ENCODE peak calls at places on chromosomes 1 and 21, in nine cellular contexts. One of them, this sample, is unnamed.

GRCh38 chr21:44817914-44818635 is at the start of gene SUMO3:
- DNase-seq in lower leg skin: peak; percentile 75
- DNase-seq in IMR-90: peak; percentile 76
- DNase-seq in heart right ventricle: peak; percentile 78
- DNase-seq in adrenal gland: peak; percentile 74
- DNase-seq in psoas muscle: peak; percentile 86
- DNase-seq in lung: peak; percentile 72
- DNase-seq in prostate gland: peak; percentile 72
- DNase-seq in heart left ventricle: peak; percentile 93
- DNase-seq in this sample: peak; percentile 72

GRCh38 chr1:25169610-25170009 is 62.7 kb downstream of the SYF2 start:
- DNase-seq in lower leg skin: no peak
- DNase-seq in IMR-90: no peak
- DNase-seq in heart right ventricle: no peak
- DNase-seq in adrenal gland: no peak
- DNase-seq in psoas muscle: no peak
- DNase-seq in lung: no peak
- DNase-seq in prostate gland: no peak
- DNase-seq in heart left ventricle: no peak
- DNase-seq in this sample: no peak

GRCh38 chr1:42484382-42484781 is 21.3 kb downstream of the CCDC30 start:
- DNase-seq in lower leg skin: no peak
- DNase-seq in IMR-90: peak; percentile 95
- DNase-seq in heart right ventricle: peak; percentile 16
- DNase-seq in adrenal gland: no peak
- DNase-seq in psoas muscle: no peak
- DNase-seq in lung: no peak
- DNase-seq in prostate gland: no peak
- DNase-seq in heart left ventricle: no peak
- DNase-seq in this sample: peak; percentile 88

GRCh38 chr1:107532318-107532717 is 391.5 kb downstream of the NTNG1 start:
- DNase-seq in lower leg skin: no peak
- DNase-seq in IMR-90: no peak
- DNase-seq in heart right ventricle: no peak
- DNase-seq in adrenal gland: no peak
- DNase-seq in psoas muscle: no peak
- DNase-seq in lung: no peak
- DNase-seq in prostate gland: no peak
- DNase-seq in heart left ventricle: no peak
- DNase-seq in this sample: no peak

GRCh38 chr21:32492376-32492775 is 79.9 kb downstream of the EVA1C start:
- DNase-seq in lower leg skin: no peak
- DNase-seq in IMR-90: no peak
- DNase-seq in heart right ventricle: no peak
- DNase-seq in adrenal gland: no peak
- DNase-seq in psoas muscle: no peak
- DNase-seq in lung: no peak
- DNase-seq in prostate gland: no peak
- DNase-seq in heart left ventricle: no peak
- DNase-seq in this sample: no peak

GRCh38 chr1:58157281-58157680 is 389.2 kb downstream of the OMA1 start:
- DNase-seq in lower leg skin: no peak
- DNase-seq in IMR-90: no peak
- DNase-seq in heart right ventricle: no peak
- DNase-seq in adrenal gland: no peak
- DNase-seq in psoas muscle: no peak
- DNase-seq in lung: no peak
- DNase-seq in prostate gland: no peak
- DNase-seq in heart left ventricle: no peak
- DNase-seq in this sample: no peak

GRCh38 chr1:207316141-207316540 is 5.3 kb upstream of the CD55 start:
- DNase-seq in lower leg skin: no peak
- DNase-seq in IMR-90: no peak
- DNase-seq in heart right ventricle: no peak
- DNase-seq in adrenal gland: no peak
- DNase-seq in psoas muscle: no peak
- DNase-seq in lung: peak; percentile 47
- DNase-seq in prostate gland: peak; percentile 59
- DNase-seq in heart left ventricle: no peak
- DNase-seq in this sample: no peak

GRCh38 chr21:32426066-32426465 is 13.6 kb downstream of the EVA1C start:
- DNase-seq in lower leg skin: no peak
- DNase-seq in IMR-90: no peak
- DNase-seq in heart right ventricle: no peak
- DNase-seq in adrenal gland: no peak
- DNase-seq in psoas muscle: no peak
- DNase-seq in lung: no peak
- DNase-seq in prostate gland: peak; percentile 24
- DNase-seq in heart left ventricle: no peak
- DNase-seq in this sample: no peak

GRCh38 chr1:56755911-56756310 is 63.3 kb downstream of the FYB2 start:
- DNase-seq in lower leg skin: no peak
- DNase-seq in IMR-90: no peak
- DNase-seq in heart right ventricle: no peak
- DNase-seq in adrenal gland: no peak
- DNase-seq in psoas muscle: no peak
- DNase-seq in lung: no peak
- DNase-seq in prostate gland: no peak
- DNase-seq in heart left ventricle: no peak
- DNase-seq in this sample: no peak

GRCh38 chr1:56754713-56755505 is 64.3 kb downstream of the FYB2 start:
- DNase-seq in lower leg skin: no peak
- DNase-seq in IMR-90: no peak
- DNase-seq in heart right ventricle: no peak
- DNase-seq in adrenal gland: no peak
- DNase-seq in psoas muscle: no peak
- DNase-seq in lung: no peak
- DNase-seq in prostate gland: no peak
- DNase-seq in heart left ventricle: no peak
- DNase-seq in this sample: no peak

DNA sequence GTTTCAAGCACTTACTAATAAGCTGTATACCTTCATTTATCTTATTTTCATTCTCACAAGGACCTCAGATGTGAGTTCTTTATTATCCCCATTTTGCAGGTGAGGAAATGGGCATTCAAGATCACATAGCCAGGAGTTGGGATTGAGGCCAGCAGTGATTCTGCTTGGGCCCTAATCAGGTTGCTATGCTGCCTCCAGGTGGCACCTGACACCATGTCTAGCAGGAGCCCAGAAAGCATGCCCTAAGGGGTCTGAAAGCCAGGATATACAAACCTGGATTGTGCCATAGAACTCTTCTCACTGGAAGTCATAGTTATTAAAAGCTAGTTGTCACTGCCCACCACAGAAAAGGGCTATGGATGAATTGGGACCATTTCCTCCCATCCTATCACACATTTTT is 61.1 kb downstream of the FYB2 start:
- DNase-seq in lower leg skin: no peak
- DNase-seq in IMR-90: no peak
- DNase-seq in heart right ventricle: peak; percentile 5
- DNase-seq in adrenal gland: peak; percentile 13
- DNase-seq in psoas muscle: peak; percentile 18
- DNase-seq in lung: no peak
- DNase-seq in prostate gland: peak; percentile 19
- DNase-seq in heart left ventricle: no peak
- DNase-seq in this sample: no peak
- TF ChIP-seq CTCF in lower leg skin: no peak
- TF ChIP-seq CTCF in IMR-90: no peak
- TF ChIP-seq CTCF in heart right ventricle: no peak
- TF ChIP-seq CTCF in adrenal gland: no peak
- TF ChIP-seq CTCF in psoas muscle: peak; percentile 52
- TF ChIP-seq CTCF in lung: no peak
- TF ChIP-seq CTCF in prostate gland: no peak
- TF ChIP-seq CTCF in heart left ventricle: peak; percentile 28
- TF ChIP-seq CTCF in this sample: no peak

GRCh38 chr21:42313501-42313969 is 1.7 kb downstream of the TFF3 start:
- DNase-seq in lower leg skin: no peak
- DNase-seq in IMR-90: no peak
- DNase-seq in heart right ventricle: no peak
- DNase-seq in adrenal gland: peak; percentile 55
- DNase-seq in psoas muscle: no peak
- DNase-seq in lung: no peak
- DNase-seq in prostate gland: no peak
- DNase-seq in heart left ventricle: no peak
- DNase-seq in this sample: no peak
- H3K4me3 ChIP-seq in lower leg skin: no peak overlapping the region
- H3K4me3 ChIP-seq in IMR-90: no peak overlapping the region
- H3K4me3 ChIP-seq in heart right ventricle: no peak overlapping the region
- H3K4me3 ChIP-seq in adrenal gland: no peak overlapping the region
- H3K4me3 ChIP-seq in psoas muscle: no peak overlapping the region
- H3K4me3 ChIP-seq in lung: no peak overlapping the region
- H3K4me3 ChIP-seq in prostate gland: no peak overlapping the region
- H3K4me3 ChIP-seq in heart left ventricle: no peak overlapping the region
- H3K4me3 ChIP-seq in this sample: no peak overlapping the region

DNA sequence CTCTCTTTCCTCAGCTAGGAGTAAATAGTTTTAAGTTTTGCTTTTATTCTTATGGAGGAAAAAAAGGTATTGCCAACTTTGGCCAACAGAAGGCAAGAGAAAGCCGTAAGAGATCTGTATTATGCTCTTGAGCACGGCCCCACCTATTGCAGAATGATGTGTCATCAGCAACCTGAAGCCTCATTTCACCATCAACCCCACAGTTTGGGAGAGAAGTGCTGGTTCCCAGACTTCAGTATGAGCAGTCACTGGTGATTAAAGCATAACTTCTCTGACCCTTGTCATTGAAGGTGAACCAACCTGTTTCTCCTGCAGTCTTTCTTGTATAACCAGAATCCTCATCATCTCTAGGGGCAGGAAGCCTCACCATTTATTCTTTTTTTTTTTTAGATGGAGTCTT is 100.2 kb downstream of the SIPA1L2 start:
- DNase-seq in lower leg skin: no peak
- DNase-seq in IMR-90: peak; percentile 43
- DNase-seq in heart right ventricle: no peak
- DNase-seq in adrenal gland: no peak
- DNase-seq in psoas muscle: no peak
- DNase-seq in lung: no peak
- DNase-seq in prostate gland: no peak
- DNase-seq in heart left ventricle: no peak
- DNase-seq in this sample: peak; percentile 10
- TF ChIP-seq CTCF in lower leg skin: no peak
- TF ChIP-seq CTCF in IMR-90: no peak
- TF ChIP-seq CTCF in heart right ventricle: no peak
- TF ChIP-seq CTCF in adrenal gland: no peak
- TF ChIP-seq CTCF in psoas muscle: no peak
- TF ChIP-seq CTCF in lung: no peak
- TF ChIP-seq CTCF in prostate gland: no peak
- TF ChIP-seq CTCF in heart left ventricle: no peak
- TF ChIP-seq CTCF in this sample: no peak

GRCh38 chr1:153793973-153794615 is 18.9 kb downstream of the SLC27A3 start:
- DNase-seq in lower leg skin: no peak
- DNase-seq in IMR-90: no peak
- DNase-seq in heart right ventricle: no peak
- DNase-seq in adrenal gland: no peak
- DNase-seq in psoas muscle: peak; percentile 5
- DNase-seq in lung: no peak
- DNase-seq in prostate gland: no peak
- DNase-seq in heart left ventricle: no peak
- DNase-seq in this sample: no peak

GRCh38 chr1:153795934-153796785 is 21.0 kb downstream of the SLC27A3 start:
- DNase-seq in lower leg skin: no peak
- DNase-seq in IMR-90: no peak
- DNase-seq in heart right ventricle: no peak
- DNase-seq in adrenal gland: no peak
- DNase-seq in psoas muscle: no peak
- DNase-seq in lung: no peak
- DNase-seq in prostate gland: no peak
- DNase-seq in heart left ventricle: peak; percentile 56
- DNase-seq in this sample: no peak

GRCh38 chr1:153795325-153795837 is 20.2 kb downstream of the SLC27A3 start:
- DNase-seq in lower leg skin: no peak
- DNase-seq in IMR-90: no peak
- DNase-seq in heart right ventricle: no peak
- DNase-seq in adrenal gland: no peak
- DNase-seq in psoas muscle: peak; percentile 13
- DNase-seq in lung: no peak
- DNase-seq in prostate gland: no peak
- DNase-seq in heart left ventricle: peak; percentile 55
- DNase-seq in this sample: no peak

GRCh38 chr1:153793261-153793972 is 18.2 kb downstream of the SLC27A3 start:
- DNase-seq in lower leg skin: no peak
- DNase-seq in IMR-90: no peak
- DNase-seq in heart right ventricle: no peak
- DNase-seq in adrenal gland: no peak
- DNase-seq in psoas muscle: peak; percentile 4
- DNase-seq in lung: no peak
- DNase-seq in prostate gland: no peak
- DNase-seq in heart left ventricle: no peak
- DNase-seq in this sample: no peak

GRCh38 chr1:153794671-153795324 is 19.6 kb downstream of the SLC27A3 start:
- DNase-seq in lower leg skin: no peak
- DNase-seq in IMR-90: no peak
- DNase-seq in heart right ventricle: no peak
- DNase-seq in adrenal gland: no peak
- DNase-seq in psoas muscle: peak; percentile 20
- DNase-seq in lung: no peak
- DNase-seq in prostate gland: no peak
- DNase-seq in heart left ventricle: peak; percentile 61
- DNase-seq in this sample: no peak
- H3K4me3 ChIP-seq in lower leg skin: no peak overlapping the region
- H3K4me3 ChIP-seq in IMR-90: no peak overlapping the region
- H3K4me3 ChIP-seq in heart right ventricle: no peak overlapping the region
- H3K4me3 ChIP-seq in adrenal gland: no peak overlapping the region
- H3K4me3 ChIP-seq in psoas muscle: no peak overlapping the region
- H3K4me3 ChIP-seq in lung: no peak overlapping the region
- H3K4me3 ChIP-seq in prostate gland: no peak overlapping the region
- H3K4me3 ChIP-seq in heart left ventricle: no peak overlapping the region
- H3K4me3 ChIP-seq in this sample: no peak overlapping the region

GRCh38 chr21:42554251-42554937 is 40.7 kb downstream of the SLC37A1 start:
- DNase-seq in lower leg skin: no peak
- DNase-seq in IMR-90: no peak
- DNase-seq in heart right ventricle: no peak
- DNase-seq in adrenal gland: peak; percentile 64
- DNase-seq in psoas muscle: no peak
- DNase-seq in lung: no peak
- DNase-seq in prostate gland: peak; percentile 88
- DNase-seq in heart left ventricle: peak; percentile 38
- DNase-seq in this sample: no peak
- TF ChIP-seq CTCF in lower leg skin: no peak
- TF ChIP-seq CTCF in IMR-90: no peak
- TF ChIP-seq CTCF in heart right ventricle: no peak
- TF ChIP-seq CTCF in adrenal gland: no peak
- TF ChIP-seq CTCF in psoas muscle: no peak
- TF ChIP-seq CTCF in lung: no peak
- TF ChIP-seq CTCF in prostate gland: no peak
- TF ChIP-seq CTCF in heart left ventricle: no peak
- TF ChIP-seq CTCF in this sample: no peak

GRCh38 chr21:39164523-39164922 is 18.7 kb downstream of the PSMG1 start:
- DNase-seq in lower leg skin: no peak
- DNase-seq in IMR-90: no peak
- DNase-seq in heart right ventricle: no peak
- DNase-seq in adrenal gland: no peak
- DNase-seq in psoas muscle: no peak
- DNase-seq in lung: no peak
- DNase-seq in prostate gland: no peak
- DNase-seq in heart left ventricle: no peak
- DNase-seq in this sample: no peak
- H3K4me3 ChIP-seq in lower leg skin: no peak overlapping the region
- H3K4me3 ChIP-seq in IMR-90: no peak overlapping the region
- H3K4me3 ChIP-seq in heart right ventricle: no peak overlapping the region
- H3K4me3 ChIP-seq in adrenal gland: no peak overlapping the region
- H3K4me3 ChIP-seq in psoas muscle: no peak overlapping the region
- H3K4me3 ChIP-seq in lung: no peak overlapping the region
- H3K4me3 ChIP-seq in prostate gland: no peak overlapping the region
- H3K4me3 ChIP-seq in heart left ventricle: no peak overlapping the region
- H3K4me3 ChIP-seq in this sample: no peak overlapping the region

GRCh38 chr1:175070818-175071217 is 3.2 kb downstream of the TNN start:
- DNase-seq in lower leg skin: no peak
- DNase-seq in IMR-90: no peak
- DNase-seq in heart right ventricle: no peak
- DNase-seq in adrenal gland: no peak
- DNase-seq in psoas muscle: no peak
- DNase-seq in lung: no peak
- DNase-seq in prostate gland: no peak
- DNase-seq in heart left ventricle: no peak
- DNase-seq in this sample: no peak
- TF ChIP-seq CTCF in lower leg skin: no peak
- TF ChIP-seq CTCF in IMR-90: no peak
- TF ChIP-seq CTCF in heart right ventricle: no peak
- TF ChIP-seq CTCF in adrenal gland: no peak
- TF ChIP-seq CTCF in psoas muscle: no peak
- TF ChIP-seq CTCF in lung: no peak
- TF ChIP-seq CTCF in prostate gland: no peak
- TF ChIP-seq CTCF in heart left ventricle: no peak
- TF ChIP-seq CTCF in this sample: no peak

This sample was measured in fibroblast of the aortic adventitia.